ENCODE peak calls at places on chromosome 3, in seven cellular contexts. One of them, this sample, is unnamed.

GRCh38 chr3:111761309-111761795 is 97.7 kb upstream of the PHLDB2 start:
- DNase-seq in WTC11: no peak
- DNase-seq in upper lobe of right lung: no peak
- DNase-seq in heart right ventricle: no peak
- DNase-seq in activated CD4-positive, alpha-beta T cell treated with anti-CD3 and anti-CD28 coated beads for 4 hours: no peak
- DNase-seq in mesothelial cell of epicardium: no peak
- DNase-seq in CD4-positive, alpha-beta memory T cell: no peak
- DNase-seq in this sample: no peak

GRCh38 chr3:131033480-131034080 is 6.9 kb downstream of the NEK11 start:
- DNase-seq in WTC11: no peak
- DNase-seq in upper lobe of right lung: no peak
- DNase-seq in heart right ventricle: no peak
- DNase-seq in activated CD4-positive, alpha-beta T cell treated with anti-CD3 and anti-CD28 coated beads for 4 hours: peak; percentile 42
- DNase-seq in mesothelial cell of epicardium: no peak
- DNase-seq in CD4-positive, alpha-beta memory T cell: peak; percentile 54
- DNase-seq in this sample: peak; percentile 35

GRCh38 chr3:197490098-197490497 is 65.7 kb downstream of the BDH1 start:
- DNase-seq in WTC11: no peak
- DNase-seq in upper lobe of right lung: no peak
- DNase-seq in heart right ventricle: no peak
- DNase-seq in activated CD4-positive, alpha-beta T cell treated with anti-CD3 and anti-CD28 coated beads for 4 hours: no peak
- DNase-seq in mesothelial cell of epicardium: no peak
- DNase-seq in CD4-positive, alpha-beta memory T cell: no peak
- DNase-seq in this sample: no peak

GRCh38 chr3:18648868-18649450 is 223.8 kb upstream of the SATB1 start:
- DNase-seq in WTC11: no peak
- DNase-seq in upper lobe of right lung: no peak
- DNase-seq in heart right ventricle: no peak
- DNase-seq in activated CD4-positive, alpha-beta T cell treated with anti-CD3 and anti-CD28 coated beads for 4 hours: no peak
- DNase-seq in mesothelial cell of epicardium: no peak
- DNase-seq in CD4-positive, alpha-beta memory T cell: no peak
- DNase-seq in this sample: no peak

GRCh38 chr3:115975796-115976195 is 352.5 kb downstream of the GAP43 start:
- DNase-seq in WTC11: no peak
- DNase-seq in upper lobe of right lung: no peak
- DNase-seq in heart right ventricle: no peak
- DNase-seq in activated CD4-positive, alpha-beta T cell treated with anti-CD3 and anti-CD28 coated beads for 4 hours: no peak
- DNase-seq in mesothelial cell of epicardium: no peak
- DNase-seq in CD4-positive, alpha-beta memory T cell: no peak
- DNase-seq in this sample: no peak

GRCh38 chr3:20573175-20573574 is 387.2 kb upstream of the SGO1 start:
- DNase-seq in WTC11: no peak
- DNase-seq in upper lobe of right lung: no peak
- DNase-seq in heart right ventricle: no peak
- DNase-seq in activated CD4-positive, alpha-beta T cell treated with anti-CD3 and anti-CD28 coated beads for 4 hours: no peak
- DNase-seq in mesothelial cell of epicardium: no peak
- DNase-seq in CD4-positive, alpha-beta memory T cell: no peak
- DNase-seq in this sample: no peak

GRCh38 chr3:88000853-88001252 is 58.0 kb downstream of the CGGBP1 start:
- DNase-seq in WTC11: peak; percentile 25
- DNase-seq in upper lobe of right lung: no peak
- DNase-seq in heart right ventricle: peak; percentile 12
- DNase-seq in activated CD4-positive, alpha-beta T cell treated with anti-CD3 and anti-CD28 coated beads for 4 hours: peak; percentile 18
- DNase-seq in mesothelial cell of epicardium: no peak
- DNase-seq in CD4-positive, alpha-beta memory T cell: no peak
- DNase-seq in this sample: peak; percentile 66

GRCh38 chr3:146065573-146066006 is 95.4 kb downstream of the PLOD2 start:
- DNase-seq in WTC11: no peak
- DNase-seq in upper lobe of right lung: no peak
- DNase-seq in heart right ventricle: no peak
- DNase-seq in activated CD4-positive, alpha-beta T cell treated with anti-CD3 and anti-CD28 coated beads for 4 hours: no peak
- DNase-seq in mesothelial cell of epicardium: no peak
- DNase-seq in CD4-positive, alpha-beta memory T cell: no peak
- DNase-seq in this sample: peak; percentile 61

GRCh38 chr3:106018929-106019328 is 150.1 kb upstream of the CBLB start:
- DNase-seq in WTC11: no peak
- DNase-seq in upper lobe of right lung: no peak
- DNase-seq in heart right ventricle: no peak
- DNase-seq in activated CD4-positive, alpha-beta T cell treated with anti-CD3 and anti-CD28 coated beads for 4 hours: no peak
- DNase-seq in mesothelial cell of epicardium: no peak
- DNase-seq in CD4-positive, alpha-beta memory T cell: no peak
- DNase-seq in this sample: no peak

GRCh38 chr3:103002447-103002846 is 567.6 kb downstream of the ZPLD1 start:
- DNase-seq in WTC11: no peak
- DNase-seq in upper lobe of right lung: no peak
- DNase-seq in heart right ventricle: no peak
- DNase-seq in activated CD4-positive, alpha-beta T cell treated with anti-CD3 and anti-CD28 coated beads for 4 hours: no peak
- DNase-seq in mesothelial cell of epicardium: no peak
- DNase-seq in CD4-positive, alpha-beta memory T cell: no peak
- DNase-seq in this sample: no peak

GRCh38 chr3:88141458-88142083 is 8.2 kb upstream of the C3orf38 start:
- DNase-seq in WTC11: no peak
- DNase-seq in upper lobe of right lung: no peak
- DNase-seq in heart right ventricle: no peak
- DNase-seq in activated CD4-positive, alpha-beta T cell treated with anti-CD3 and anti-CD28 coated beads for 4 hours: no peak
- DNase-seq in mesothelial cell of epicardium: no peak
- DNase-seq in CD4-positive, alpha-beta memory T cell: no peak
- DNase-seq in this sample: no peak

GRCh38 chr3:74067296-74067695 is 442.6 kb upstream of the PDZRN3 start:
- DNase-seq in WTC11: no peak
- DNase-seq in upper lobe of right lung: no peak
- DNase-seq in heart right ventricle: no peak
- DNase-seq in activated CD4-positive, alpha-beta T cell treated with anti-CD3 and anti-CD28 coated beads for 4 hours: no peak
- DNase-seq in mesothelial cell of epicardium: no peak
- DNase-seq in CD4-positive, alpha-beta memory T cell: no peak
- DNase-seq in this sample: peak; percentile 11

This sample was measured in neural progenitor cell.